ENCODE peak calls at places on chromosomes 3 and 15, in five cellular contexts. One of them, this sample, is unnamed.

GRCh38 chr15:83626171-83626802 is 27.6 kb upstream of the ADAMTSL3 start:
- DNase-seq in body of pancreas: no peak
- DNase-seq in A549: no peak
- DNase-seq in spleen: no peak
- DNase-seq in IMR-90: no peak
- DNase-seq in this sample: no peak

GRCh38 chr15:96338772-96339661 is 8.5 kb downstream of the NR2F2 start:
- DNase-seq in spleen: no peak
- DNase-seq in body of pancreas: no peak
- DNase-seq in A549: no peak
- DNase-seq in IMR-90: no peak
- DNase-seq in this sample: no peak

GRCh38 chr3:196117809-196118208 is 35.9 kb upstream of the TFRC start:
- DNase-seq in A549: no peak
- DNase-seq in IMR-90: no peak
- DNase-seq in spleen: no peak
- DNase-seq in body of pancreas: no peak
- DNase-seq in this sample: no peak

GRCh38 chr3:143433787-143434378 is 314.3 kb downstream of the CHST2 start:
- DNase-seq in IMR-90: no peak
- DNase-seq in body of pancreas: no peak
- DNase-seq in spleen: no peak
- DNase-seq in A549: peak
- DNase-seq in this sample: no peak

GRCh38 chr3:73687081-73688004 is 62.6 kb upstream of the PDZRN3 start:
- DNase-seq in IMR-90: peak
- DNase-seq in A549: no peak
- DNase-seq in spleen: no peak
- DNase-seq in body of pancreas: no peak
- DNase-seq in this sample: no peak

GRCh38 chr15:78365931-78366330 is 25.8 kb downstream of the CRABP1 start:
- DNase-seq in IMR-90: no peak
- DNase-seq in body of pancreas: no peak
- DNase-seq in spleen: no peak
- DNase-seq in A549: no peak
- DNase-seq in this sample: no peak

GRCh38 chr3:151770941-151771340 is 37.2 kb downstream of the AADACL2 start:
- DNase-seq in body of pancreas: peak
- DNase-seq in spleen: no peak
- DNase-seq in A549: peak
- DNase-seq in IMR-90: no peak
- DNase-seq in this sample: no peak

GRCh38 chr3:87268646-87269211 is 7.7 kb downstream of the POU1F1 start:
- DNase-seq in body of pancreas: no peak
- DNase-seq in spleen: no peak
- DNase-seq in IMR-90: peak
- DNase-seq in A549: no peak
- DNase-seq in this sample: no peak

GRCh38 chr15:75508741-75509532 is 57.4 kb upstream of the SIN3A start:
- DNase-seq in body of pancreas: no peak
- DNase-seq in IMR-90: peak
- DNase-seq in A549: peak
- DNase-seq in spleen: no peak
- DNase-seq in this sample: no peak

GRCh38 chr15:25676070-25676469 is 187.1 kb downstream of the ATP10A start:
- DNase-seq in A549: no peak
- DNase-seq in spleen: no peak
- DNase-seq in body of pancreas: no peak
- DNase-seq in IMR-90: no peak
- DNase-seq in this sample: no peak
- H3K27ac ChIP-seq in A549: no peak
- H3K27ac ChIP-seq in spleen: no peak
- H3K27ac ChIP-seq in body of pancreas: no peak
- H3K27ac ChIP-seq in IMR-90: no peak
- H3K27ac ChIP-seq in this sample: no peak

GRCh38 chr15:66997212-66997611 is 68.2 kb upstream of the SMAD3 start:
- DNase-seq in A549: no peak
- DNase-seq in IMR-90: peak
- DNase-seq in spleen: no peak
- DNase-seq in body of pancreas: no peak
- DNase-seq in this sample: no peak

GRCh38 chr15:66993874-66994696 is 71.3 kb upstream of the SMAD3 start:
- DNase-seq in spleen: no peak
- DNase-seq in A549: no peak
- DNase-seq in IMR-90: no peak
- DNase-seq in body of pancreas: no peak
- DNase-seq in this sample: no peak

GRCh38 chr15:66996099-66996498 is 69.3 kb upstream of the SMAD3 start:
- DNase-seq in spleen: no peak
- DNase-seq in body of pancreas: no peak
- DNase-seq in A549: no peak
- DNase-seq in IMR-90: peak
- DNase-seq in this sample: no peak

GRCh38 chr15:66993090-66993489 is 72.3 kb upstream of the SMAD3 start:
- DNase-seq in A549: no peak
- DNase-seq in spleen: no peak
- DNase-seq in body of pancreas: no peak
- DNase-seq in IMR-90: no peak
- DNase-seq in this sample: no peak

GRCh38 chr15:66995257-66995656 is 70.1 kb upstream of the SMAD3 start:
- DNase-seq in IMR-90: peak
- DNase-seq in body of pancreas: no peak
- DNase-seq in spleen: no peak
- DNase-seq in A549: peak
- DNase-seq in this sample: no peak
- TF ChIP-seq POLR2A in IMR-90: no peak
- TF ChIP-seq POLR2A in body of pancreas: no peak
- TF ChIP-seq POLR2A in spleen: no peak
- TF ChIP-seq POLR2A in A549: no peak
- TF ChIP-seq POLR2A in this sample: no peak

GRCh38 chr3:71581981-71582611 is 1.4 kb downstream of the FOXP1 start:
- DNase-seq in IMR-90: no peak
- DNase-seq in A549: peak
- DNase-seq in body of pancreas: peak
- DNase-seq in spleen: peak
- DNase-seq in this sample: peak
- H3K27ac ChIP-seq in IMR-90: peak
- H3K27ac ChIP-seq in A549: peak
- H3K27ac ChIP-seq in body of pancreas: peak
- H3K27ac ChIP-seq in spleen: peak
- H3K27ac ChIP-seq in this sample: peak

GRCh38 chr3:101512521-101513418 is at the start of gene SENP7:
- DNase-seq in A549: peak
- DNase-seq in body of pancreas: peak
- DNase-seq in IMR-90: peak
- DNase-seq in spleen: peak
- DNase-seq in this sample: peak
- TF ChIP-seq POLR2A in A549: peak
- TF ChIP-seq POLR2A in body of pancreas: peak
- TF ChIP-seq POLR2A in IMR-90: no peak
- TF ChIP-seq POLR2A in spleen: no peak
- TF ChIP-seq POLR2A in this sample: no peak

GRCh38 chr15:70065006-70065722 is 32.6 kb downstream of the TLE3 start:
- DNase-seq in body of pancreas: peak
- DNase-seq in IMR-90: no peak
- DNase-seq in A549: no peak
- DNase-seq in spleen: peak
- DNase-seq in this sample: no peak
- H3K27ac ChIP-seq in body of pancreas: peak
- H3K27ac ChIP-seq in IMR-90: no peak
- H3K27ac ChIP-seq in A549: no peak
- H3K27ac ChIP-seq in spleen: no peak
- H3K27ac ChIP-seq in this sample: peak

DNA sequence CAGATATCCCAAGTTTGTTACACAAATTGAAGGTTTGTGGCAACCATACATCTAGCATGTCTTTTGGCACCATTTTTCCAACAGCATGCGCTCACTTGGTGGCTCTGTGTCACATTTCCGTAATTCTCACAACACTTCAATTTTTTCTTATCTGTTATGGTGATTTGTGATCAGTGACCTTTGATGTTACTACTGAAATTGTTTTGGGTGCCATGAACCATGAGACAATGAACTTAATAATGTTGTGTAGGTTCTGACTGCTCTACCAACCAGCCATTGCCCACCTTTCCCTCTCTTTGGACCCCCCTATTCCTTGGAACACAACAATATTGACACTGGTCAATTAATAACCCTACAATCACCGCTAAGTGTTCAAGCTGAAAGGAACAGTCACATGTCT is 10.7 kb downstream of the PARL start:
- DNase-seq in A549: no peak
- DNase-seq in body of pancreas: no peak
- DNase-seq in spleen: no peak
- DNase-seq in IMR-90: no peak
- DNase-seq in this sample: no peak
- TF ChIP-seq POLR2A in A549: no peak
- TF ChIP-seq POLR2A in body of pancreas: no peak
- TF ChIP-seq POLR2A in spleen: no peak
- TF ChIP-seq POLR2A in IMR-90: no peak
- TF ChIP-seq POLR2A in this sample: no peak

GRCh38 chr15:90782450-90782849 is 65.3 kb downstream of the BLM start:
- DNase-seq in spleen: no peak
- DNase-seq in IMR-90: no peak
- DNase-seq in body of pancreas: no peak
- DNase-seq in A549: no peak
- DNase-seq in this sample: no peak
- H3K27ac ChIP-seq in spleen: no peak
- H3K27ac ChIP-seq in IMR-90: no peak
- H3K27ac ChIP-seq in body of pancreas: no peak
- H3K27ac ChIP-seq in A549: no peak
- H3K27ac ChIP-seq in this sample: no peak

DNA sequence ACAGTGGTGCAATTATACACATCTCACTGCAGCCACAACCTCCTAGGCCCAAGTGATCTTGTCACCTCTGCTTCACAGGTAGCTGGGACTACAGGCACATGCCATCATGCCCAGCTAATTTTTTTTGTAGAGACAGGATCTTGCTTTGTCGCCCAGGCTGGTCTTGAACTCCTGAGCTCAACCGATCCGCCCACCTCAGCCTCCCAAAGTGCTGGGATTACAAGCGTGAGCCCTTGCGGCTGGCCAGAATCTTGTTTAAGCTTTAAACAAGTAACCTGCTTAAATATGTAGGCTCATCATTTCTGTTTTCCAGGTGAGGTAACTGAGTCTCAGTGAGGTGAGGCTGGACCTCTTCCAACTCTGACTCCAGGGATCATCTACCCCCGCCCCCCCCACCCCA is 7.7 kb upstream of the PSTPIP1 start:
- DNase-seq in A549: no peak
- DNase-seq in body of pancreas: peak
- DNase-seq in spleen: no peak
- DNase-seq in IMR-90: no peak
- DNase-seq in this sample: no peak
- TF ChIP-seq POLR2A in A549: no peak
- TF ChIP-seq POLR2A in body of pancreas: no peak
- TF ChIP-seq POLR2A in spleen: no peak
- TF ChIP-seq POLR2A in IMR-90: no peak
- TF ChIP-seq POLR2A in this sample: no peak